ENCODE peak calls at places on chromosomes 1 and 21, in six cellular contexts. Y is uterus, M is Peyer's patch, L is H54, V is adrenal gland, R is body of pancreas. B is an unnamed sample.

GRCh38 chr1:93620841-93621210 is 60.8 kb downstream of the BCAR3 start:
- DNase-seq in V (no peak), L (no peak), R (no peak), M (no peak), Y (no peak), B (no peak)

GRCh38 chr1:234753979-234754378 is 144.0 kb upstream of the IRF2BP2 start:
- DNase-seq in Y (no peak), R (no peak), V (no peak), L (no peak), M (no peak), B (peak)

GRCh38 chr21:42703173-42703908 is 49.9 kb downstream of the PDE9A start:
- DNase-seq in Y (no peak), L (no peak), M (no peak), R (no peak), V (no peak), B (no peak)

GRCh38 chr1:216379441-216379840 is 43.8 kb downstream of the USH2A start:
- DNase-seq in M (no peak), Y (no peak), R (no peak), L (no peak), V (no peak), B (no peak)

GRCh38 chr1:2088434-2088833 is 38.2 kb downstream of the PRKCZ start:
- DNase-seq in Y (peak), M (no peak), L (peak), R (no peak), V (peak), B (no peak)

GRCh38 chr1:23809751-23810171 is 9.2 kb upstream of the GALE start:
- DNase-seq in V (peak), M (peak), Y (no peak), R (peak), L (no peak), B (peak)

GRCh38 chr1:214952648-214953047 is 129.9 kb upstream of the KCNK2 start:
- DNase-seq in R (no peak), Y (no peak), M (no peak), L (no peak), V (no peak), B (no peak)

GRCh38 chr1:11753555-11754208 is 8.3 kb upstream of the C1orf167 start:
- DNase-seq in R (no peak), V (no peak), Y (no peak), M (no peak), L (no peak), B (no peak)

GRCh38 chr1:231357831-231358354 is 19.8 kb downstream of the SPRTN start:
- DNase-seq in L (no peak), Y (peak), V (peak), M (no peak), R (peak), B (peak)

GRCh38 chr21:35178812-35179211 is 129.7 kb upstream of the RUNX1 start:
- DNase-seq in L (no peak), Y (no peak), M (no peak), V (no peak), R (no peak), B (no peak)

GRCh38 chr21:39562791-39563770 is 49.7 kb upstream of the B3GALT5 start:
- DNase-seq in R (peak), L (no peak), Y (no peak), M (no peak), V (no peak), B (no peak)

GRCh38 chr1:110281363-110282290 is 57.5 kb upstream of the RBM15 start:
- DNase-seq in V (no peak), Y (no peak), R (no peak), M (no peak), L (no peak), B (no peak)

GRCh38 chr1:162389971-162390370 is 8.4 kb downstream of the C1orf226 start:
- DNase-seq in L (no peak), R (no peak), Y (no peak), V (no peak), M (no peak), B (no peak)

GRCh38 chr1:198444792-198445191 is 95.7 kb downstream of the ATP6V1G3 start:
- DNase-seq in L (no peak), V (no peak), R (no peak), Y (no peak), M (no peak), B (no peak)

GRCh38 chr1:212683357-212683722 is 16.3 kb downstream of the BATF3 start:
- DNase-seq in Y (no peak), L (no peak), R (no peak), M (peak), V (peak), B (no peak)

GRCh38 chr1:216929870-216930582 is 206.8 kb upstream of the ESRRG start:
- DNase-seq in L (no peak), M (no peak), V (no peak), R (no peak), Y (no peak), B (no peak)

GRCh38 chr1:241550318-241550717 is 18.1 kb downstream of the KMO start:
- DNase-seq in R (no peak), L (no peak), Y (no peak), V (no peak), M (no peak), B (no peak)

GRCh38 chr1:166822385-166822784 is 16.9 kb upstream of the POGK start:
- DNase-seq in M (no peak), L (no peak), Y (no peak), R (no peak), V (no peak), B (peak)

GRCh38 chr1:171911506-171911905 is 70.2 kb downstream of the DNM3 start:
- DNase-seq in M (no peak), V (no peak), R (no peak), Y (no peak), L (peak), B (no peak)

GRCh38 chr1:54588377-54588776 is 34.9 kb downstream of the FAM151A start:
- DNase-seq in R (no peak), Y (no peak), L (no peak), M (no peak), V (no peak), B (no peak)

GRCh38 chr1:32374193-32374592 is 11.9 kb downstream of the TSSK3 start:
- DNase-seq in Y (no peak), V (no peak), M (no peak), L (no peak), R (no peak), B (no peak)

GRCh38 chr1:32367912-32368635 is 5.7 kb downstream of the TSSK3 start:
- DNase-seq in R (no peak), M (no peak), V (no peak), Y (no peak), L (no peak), B (no peak)

GRCh38 chr1:32376199-32376598 is 13.9 kb downstream of the TSSK3 start:
- DNase-seq in R (no peak), V (no peak), Y (no peak), M (no peak), L (no peak), B (no peak)

GRCh38 chr1:32377541-32378220 is 15.3 kb downstream of the TSSK3 start:
- DNase-seq in V (no peak), M (no peak), Y (no peak), L (no peak), R (no peak), B (no peak)

DNA sequence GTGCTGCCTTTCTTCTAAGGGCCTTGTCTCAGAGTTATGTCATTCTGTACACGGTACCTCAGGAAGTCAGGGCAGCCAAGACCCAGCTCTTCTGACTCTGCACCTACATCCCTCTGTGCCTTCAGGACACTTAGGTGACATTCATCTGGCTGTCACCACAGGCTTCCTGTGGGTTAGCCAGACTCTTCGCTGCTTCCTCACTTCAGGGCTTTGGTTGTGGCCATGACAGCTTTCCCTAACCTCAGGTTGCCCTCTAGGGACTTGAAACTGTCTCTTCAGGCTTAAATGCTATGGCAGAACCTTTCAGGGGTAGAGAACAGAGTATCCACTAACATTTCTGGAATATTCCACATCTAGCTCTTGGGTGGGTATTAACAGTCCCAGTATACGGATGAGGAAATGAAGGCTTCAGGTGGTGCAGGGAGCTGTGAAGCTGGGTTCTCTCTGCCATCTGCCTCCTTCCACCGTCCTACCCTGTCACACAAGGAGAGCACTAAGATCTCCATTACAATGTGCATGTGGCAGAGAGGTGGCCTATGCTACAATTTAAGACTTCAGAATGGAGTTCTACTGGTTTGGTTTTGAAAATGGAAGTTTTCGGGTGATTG is 9.9 kb downstream of the TSSK3 start:
- DNase-seq in L (no peak), R (no peak), M (peak), V (no peak), Y (no peak), B (no peak)
- TF ChIP-seq POLR2A in L (no peak), R (no peak), M (no peak), V (no peak), Y (no peak), B (no peak)

GRCh38 chr1:244652699-244653438 is at the start of gene DESI2:
- DNase-seq in M (peak), V (peak), Y (peak), L (peak), R (peak), B (peak)
- TF ChIP-seq POLR2A in M (peak), V (peak), Y (peak), L (peak), R (peak), B (peak)

GRCh38 chr1:36351222-36351977 is 28.0 kb upstream of the EVA1B start:
- DNase-seq in M (no peak), R (no peak), L (peak), Y (no peak), V (no peak), B (no peak)
- TF ChIP-seq POLR2A in M (no peak), R (no peak), L (peak), Y (no peak), V (no peak), B (no peak)

GRCh38 chr1:232767381-232768074 is 37.7 kb upstream of the MAP10 start:
- DNase-seq in V (peak), L (peak), M (no peak), Y (peak), R (peak), B (no peak)
- TF ChIP-seq POLR2A in V (no peak), L (no peak), M (peak), Y (no peak), R (no peak), B (no peak)

DNA sequence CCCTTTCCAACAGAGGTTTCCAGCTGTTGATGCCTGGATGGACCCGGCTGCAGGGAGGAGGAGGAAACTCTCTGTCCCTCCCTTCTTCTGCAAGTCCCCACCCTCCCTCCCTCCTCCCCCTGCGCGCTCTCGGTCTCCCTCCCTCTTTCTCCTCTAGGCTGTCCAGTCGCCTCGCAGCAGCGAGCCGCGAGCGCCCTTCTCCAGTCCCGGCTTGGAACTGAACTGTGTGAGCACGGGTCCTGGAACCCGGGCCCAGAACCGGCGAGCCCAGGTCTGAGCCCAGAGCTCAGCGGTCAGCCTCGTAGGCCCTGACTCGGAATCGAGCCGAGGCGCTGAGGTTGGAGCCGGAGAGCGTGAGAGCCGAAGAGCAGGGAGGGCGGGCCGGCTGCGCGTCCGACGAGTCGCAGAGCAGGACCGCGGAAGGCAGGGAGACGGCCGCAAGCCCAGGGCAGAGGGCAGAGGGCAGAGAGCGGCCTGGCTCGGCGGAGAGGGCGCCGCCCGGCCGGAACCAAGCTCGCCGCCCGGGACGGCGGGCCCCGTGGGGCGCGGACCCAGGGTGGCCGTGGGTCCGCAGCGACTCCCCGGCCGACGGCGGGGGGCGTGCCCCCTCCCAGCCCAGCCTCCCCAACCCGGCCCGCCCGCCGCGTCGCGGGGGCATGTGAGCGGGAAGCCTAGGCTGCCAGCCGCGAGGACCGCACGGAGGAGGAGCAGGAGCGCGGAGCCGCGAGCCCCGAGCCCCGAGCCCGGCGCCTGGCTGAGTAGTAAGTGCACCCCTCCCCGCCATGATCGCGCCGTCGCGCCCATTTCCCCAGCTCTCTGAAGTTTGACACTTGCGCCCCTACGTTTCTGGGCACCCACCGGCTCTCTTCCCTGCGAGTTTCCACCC is at the start of gene SOX13:
- DNase-seq in M (peak), L (peak), V (peak), Y (peak), R (peak), B (peak)
- TF ChIP-seq POLR2A in M (peak), L (peak), V (peak), Y (peak), R (peak), B (no peak)

GRCh38 chr1:62194651-62195282 is at the start of gene L1TD1:
- DNase-seq in R (no peak), Y (no peak), M (no peak), V (peak), L (no peak), B (no peak)
- TF ChIP-seq POLR2A in R (no peak), Y (no peak), M (no peak), V (no peak), L (no peak), B (no peak)

GRCh38 chr1:6701437-6702153 is at the start of gene DNAJC11:
- DNase-seq in V (peak), Y (peak), L (peak), R (peak), M (peak), B (peak)
- TF ChIP-seq POLR2A in V (peak), Y (no peak), L (peak), R (peak), M (no peak), B (peak)

DNA sequence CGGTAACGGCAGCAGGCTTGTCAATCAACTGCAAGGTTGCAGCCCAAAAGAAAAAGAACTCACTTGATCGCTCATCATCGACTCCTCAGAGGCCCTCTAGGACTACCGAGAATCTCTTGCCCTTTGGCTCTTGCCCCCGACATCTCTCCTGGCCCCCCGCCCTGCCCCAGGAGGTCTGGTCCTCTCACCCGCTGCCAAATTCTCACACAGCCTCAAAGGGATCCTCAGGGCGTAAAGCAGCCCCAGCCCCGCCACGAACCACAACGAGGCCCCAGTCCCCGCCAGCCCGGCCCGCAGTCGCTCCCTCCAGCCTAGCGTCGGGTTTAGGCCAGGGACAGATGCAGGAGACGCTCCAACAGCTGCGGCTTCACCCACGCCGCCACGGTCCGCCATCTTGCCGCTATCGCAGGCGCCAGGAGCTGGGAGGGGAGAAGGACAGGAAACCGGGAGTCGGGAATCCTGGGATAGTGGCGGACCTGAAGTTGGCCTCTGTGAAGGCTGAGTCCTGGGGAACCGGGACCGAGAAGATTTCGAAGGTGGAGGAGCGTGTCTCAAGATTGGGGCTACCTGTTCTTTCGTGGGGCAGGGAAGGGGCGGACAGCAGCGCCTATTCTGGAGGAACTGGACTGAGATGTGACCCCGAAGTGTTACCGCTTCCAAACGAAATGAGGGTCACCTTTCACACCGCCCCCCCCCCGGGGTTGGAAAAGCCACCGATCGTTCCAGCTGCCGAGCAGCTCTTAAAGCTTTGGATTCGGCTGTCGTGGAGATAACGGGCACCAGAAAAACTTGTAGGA is at the start of gene ST7L:
- DNase-seq in Y (peak), R (peak), L (peak), M (peak), V (peak), B (peak)
- TF ChIP-seq POLR2A in Y (no peak), R (no peak), L (peak), M (no peak), V (no peak), B (no peak)